ENCODE peak calls at places on chromosomes 3 and 15, in five cellular contexts. X is neuronal stem cell, V is H9, Y is mesenchymal stem cell, K is IMR-90. S is an unnamed sample.

GRCh38 chr3:11995061-11995460 is 9.1 kb upstream of the SYN2 start:
- DNase-seq in K (no peak), Y (no peak), X (no peak), V (peak), S (no peak)

GRCh38 chr15:62920569-62921502 is 121.7 kb upstream of the TPM1 start:
- DNase-seq in K (peak), Y (peak), X (no peak), V (no peak), S (no peak)

GRCh38 chr3:139655880-139656279 is 21.9 kb downstream of the NMNAT3 start:
- DNase-seq in Y (no peak), K (no peak), X (no peak), V (no peak), S (no peak)

GRCh38 chr3:39273119-39273518 is 6.7 kb downstream of the CX3CR1 start:
- DNase-seq in K (no peak), X (no peak), Y (no peak), V (no peak), S (no peak)

GRCh38 chr3:59374812-59375211 is 325.0 kb upstream of the CFAP20DC start:
- DNase-seq in X (peak), Y (no peak), K (no peak), V (no peak), S (no peak)

GRCh38 chr3:194306771-194307640 is 44.1 kb downstream of the CPN2 start:
- DNase-seq in K (no peak), Y (no peak), X (no peak), V (no peak), S (no peak)

GRCh38 chr3:38158472-38158871 is 6.9 kb upstream of the OXSR1 start:
- DNase-seq in K (no peak), X (no peak), Y (no peak), V (no peak), S (no peak)

GRCh38 chr3:162338514-162338913 is 841.9 kb downstream of the OTOL1 start:
- DNase-seq in Y (peak), V (no peak), K (peak), X (no peak), S (no peak)

GRCh38 chr15:73601449-73602425 is 31.5 kb downstream of the NPTN start:
- DNase-seq in V (no peak), X (no peak), K (peak), Y (peak), S (no peak)

GRCh38 chr3:188788621-188789081 is 383.1 kb upstream of the TPRG1 start:
- DNase-seq in V (no peak), K (peak), X (no peak), Y (peak), S (no peak)

GRCh38 chr15:65558336-65558735 is 28.1 kb downstream of the HACD3 start:
- DNase-seq in K (peak), V (no peak), Y (peak), X (no peak), S (no peak)

GRCh38 chr3:44554626-44555592 is at the start of gene ZKSCAN7:
- DNase-seq in Y (peak), K (peak), V (peak), X (peak), S (peak)

GRCh38 chr3:104564045-104564643 is 802.6 kb upstream of the ALCAM start:
- DNase-seq in X (no peak), Y (peak), V (peak), K (peak), S (peak)

GRCh38 chr3:152348436-152349177 is 79.9 kb downstream of the MBNL1 start:
- DNase-seq in Y (no peak), V (no peak), K (peak), X (no peak), S (no peak)

GRCh38 chr3:113166719-113167492 is 44.5 kb upstream of the BOC start:
- DNase-seq in V (peak), Y (peak), X (peak), K (peak), S (no peak)

GRCh38 chr15:74613089-74613952 is 2.3 kb upstream of the CLK3 start:
- DNase-seq in Y (peak), V (no peak), K (no peak), X (no peak), S (no peak)

GRCh38 chr15:50979041-50979440 is 70.6 kb downstream of the AP4E1 start:
- DNase-seq in Y (peak), X (no peak), V (no peak), K (no peak), S (no peak)

GRCh38 chr15:44441095-44441501 is 13.7 kb downstream of the CTDSPL2 start:
- DNase-seq in K (no peak), V (no peak), Y (no peak), X (no peak), S (peak)

GRCh38 chr3:45751537-45752242 is 44.6 kb downstream of the SLC6A20 start:
- DNase-seq in K (peak), V (no peak), X (no peak), Y (no peak), S (no peak)

GRCh38 chr3:13219077-13219901 is 146.1 kb upstream of the IQSEC1 start:
- DNase-seq in K (no peak), V (no peak), X (no peak), Y (no peak), S (no peak)

GRCh38 chr3:126266291-126266840 is 86.0 kb upstream of the ALDH1L1 start:
- DNase-seq in X (no peak), V (no peak), K (peak), Y (peak), S (no peak)

GRCh38 chr3:42376397-42376798 is 34.0 kb downstream of the LYZL4 start:
- DNase-seq in Y (peak), V (no peak), X (no peak), K (peak), S (no peak)

GRCh38 chr3:45409921-45410320 is 21.5 kb downstream of the LARS2 start:
- DNase-seq in V (no peak), Y (no peak), K (no peak), X (no peak), S (no peak)

GRCh38 chr3:14239940-14240339 is 61.3 kb downstream of the LSM3 start:
- DNase-seq in V (no peak), K (no peak), X (no peak), Y (no peak), S (no peak)

GRCh38 chr15:75171408-75171807 is 30.3 kb upstream of the C15orf39 start:
- DNase-seq in K (peak), Y (peak), X (no peak), V (no peak), S (no peak)

GRCh38 chr15:82950295-82950694 is 2.2 kb downstream of the HOMER2 start:
- DNase-seq in K (no peak), Y (no peak), X (no peak), V (no peak), S (no peak)

DNA sequence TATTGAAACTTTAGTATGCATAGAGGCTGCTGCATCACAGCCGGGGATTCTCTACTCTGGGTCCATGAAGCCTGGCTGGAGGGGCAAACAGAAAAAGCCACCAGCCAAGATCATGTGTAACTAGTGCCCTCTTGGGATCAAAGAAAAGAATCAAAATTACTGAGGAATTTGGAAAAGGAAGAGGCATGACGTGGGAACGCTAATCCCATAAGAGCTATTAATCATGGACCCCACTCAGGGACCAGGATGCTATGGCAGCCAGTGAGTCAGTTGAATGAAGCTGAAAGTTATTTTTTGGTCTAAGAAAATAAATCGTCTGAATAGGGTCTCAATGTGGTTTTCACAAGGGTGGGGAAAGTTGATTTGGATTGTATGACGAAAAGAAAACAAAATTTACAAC is 1165.1 kb downstream of the ROBO2 start:
- DNase-seq in Y (peak), K (peak), X (no peak), V (no peak), S (no peak)
- H2AFZ ChIP-seq in Y (no peak), K (no peak), X (no peak), V (no peak), S (no peak)

GRCh38 chr3:129592362-129593150 is 13.9 kb downstream of the PLXND1 start:
- DNase-seq in Y (peak), V (peak), K (no peak), X (no peak), S (peak)

GRCh38 chr3:129594907-129595390 is 11.5 kb downstream of the PLXND1 start:
- DNase-seq in V (no peak), K (no peak), X (no peak), Y (no peak), S (no peak)

GRCh38 chr3:129593230-129593594 is 13.3 kb downstream of the PLXND1 start:
- DNase-seq in V (peak), Y (no peak), X (no peak), K (no peak), S (no peak)

GRCh38 chr3:129591932-129592331 is 14.5 kb downstream of the PLXND1 start:
- DNase-seq in X (no peak), Y (no peak), K (no peak), V (no peak), S (no peak)

DNA sequence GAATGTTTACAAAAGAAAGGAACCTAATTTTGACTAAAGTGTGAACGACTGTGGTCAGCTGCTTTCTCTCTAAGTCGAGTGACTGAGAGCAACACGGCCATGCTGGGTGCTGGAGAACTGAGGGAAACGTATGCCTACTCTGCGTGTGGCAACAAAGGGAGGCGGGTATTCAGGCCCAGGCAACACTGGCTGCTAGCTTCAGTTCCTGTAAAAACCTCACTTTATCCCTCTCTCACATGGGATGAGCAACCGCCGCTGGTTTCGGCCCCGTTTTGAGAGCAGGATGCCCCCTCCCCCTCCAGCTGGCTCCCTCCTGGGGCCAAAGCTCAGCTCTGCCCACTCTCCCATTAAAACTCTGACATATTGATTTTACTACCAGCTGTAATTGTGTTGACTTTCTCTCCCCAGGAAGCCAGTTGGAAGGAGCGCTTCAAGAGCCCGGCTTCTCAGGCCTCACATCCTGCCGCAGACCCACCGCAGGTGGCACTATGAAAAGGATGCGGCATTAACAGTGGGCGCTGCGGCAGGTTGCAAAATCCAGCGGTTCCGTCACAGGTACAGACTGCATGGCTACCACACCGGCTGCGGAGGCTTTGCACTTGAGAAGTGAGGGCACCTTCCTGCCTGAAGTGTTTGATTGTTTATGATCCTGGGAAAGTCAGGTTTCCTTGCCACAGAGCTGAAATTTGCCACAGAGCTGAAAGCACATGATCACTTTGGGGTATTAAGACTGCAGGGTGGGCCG is 12.7 kb downstream of the PLXND1 start:
- DNase-seq in X (no peak), Y (peak), V (peak), K (no peak), S (no peak)
- H3K4ac ChIP-seq in X (no peak), Y (peak), V (no peak), K (peak), S (peak)

DNA sequence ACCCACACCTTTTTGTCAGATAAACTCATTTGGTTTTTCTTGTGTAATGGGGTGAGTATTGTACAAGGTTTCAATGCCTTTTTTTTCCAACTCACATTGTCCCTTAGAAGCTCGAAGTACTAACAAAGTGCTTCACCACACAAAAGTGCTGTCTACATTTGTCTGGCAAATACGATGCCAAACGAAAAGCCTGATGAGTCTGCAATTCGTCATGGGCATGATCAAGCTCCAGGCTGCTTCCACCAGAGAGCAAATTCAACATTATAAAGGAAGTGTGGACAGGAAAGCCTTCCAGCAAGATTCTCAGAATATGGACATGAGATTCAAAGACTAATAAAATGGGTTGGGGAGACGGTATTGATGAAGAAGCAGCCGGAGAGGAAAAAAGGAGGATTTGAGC is 495.0 kb downstream of the FHIT start:
- DNase-seq in V (no peak), K (no peak), Y (no peak), X (no peak), S (no peak)
- H2AFZ ChIP-seq in V (no peak), K (no peak), Y (no peak), X (no peak), S (no peak)

GRCh38 chr3:141055136-141055535 is 4.0 kb downstream of the SPSB4 start:
- DNase-seq in V (no peak), K (no peak), X (no peak), Y (no peak), S (no peak)

GRCh38 chr3:141050576-141050912 is 603 bp upstream of the SPSB4 start:
- DNase-seq in Y (no peak), X (no peak), K (no peak), V (peak), S (no peak)

GRCh38 chr3:141050913-141051632 is at the start of gene SPSB4:
- DNase-seq in X (peak), Y (peak), K (peak), V (peak), S (peak)

GRCh38 chr3:141051641-141052569 is 758 bp downstream of the SPSB4 start:
- DNase-seq in V (peak), X (peak), Y (peak), K (peak), S (peak)

GRCh38 chr3:141052570-141053069 is 1.5 kb downstream of the SPSB4 start:
- DNase-seq in K (no peak), Y (no peak), X (no peak), V (peak), S (no peak)
- H3K4ac ChIP-seq in K (no peak), Y (no peak), X (no peak), V (no peak), S (no peak)

GRCh38 chr3:156611870-156612494 is 57.1 kb upstream of the SSR3 start:
- DNase-seq in Y (no peak), X (no peak), V (no peak), K (no peak), S (no peak)

GRCh38 chr3:156615592-156616173 is 58.7 kb upstream of the TIPARP start:
- DNase-seq in K (peak), V (no peak), X (no peak), Y (peak), S (no peak)

GRCh38 chr3:156617145-156617544 is 57.2 kb upstream of the TIPARP start:
- DNase-seq in K (no peak), Y (no peak), X (no peak), V (no peak), S (no peak)

GRCh38 chr3:156612906-156613305 is 58.0 kb upstream of the SSR3 start:
- DNase-seq in X (no peak), V (no peak), K (no peak), Y (no peak), S (no peak)

DNA sequence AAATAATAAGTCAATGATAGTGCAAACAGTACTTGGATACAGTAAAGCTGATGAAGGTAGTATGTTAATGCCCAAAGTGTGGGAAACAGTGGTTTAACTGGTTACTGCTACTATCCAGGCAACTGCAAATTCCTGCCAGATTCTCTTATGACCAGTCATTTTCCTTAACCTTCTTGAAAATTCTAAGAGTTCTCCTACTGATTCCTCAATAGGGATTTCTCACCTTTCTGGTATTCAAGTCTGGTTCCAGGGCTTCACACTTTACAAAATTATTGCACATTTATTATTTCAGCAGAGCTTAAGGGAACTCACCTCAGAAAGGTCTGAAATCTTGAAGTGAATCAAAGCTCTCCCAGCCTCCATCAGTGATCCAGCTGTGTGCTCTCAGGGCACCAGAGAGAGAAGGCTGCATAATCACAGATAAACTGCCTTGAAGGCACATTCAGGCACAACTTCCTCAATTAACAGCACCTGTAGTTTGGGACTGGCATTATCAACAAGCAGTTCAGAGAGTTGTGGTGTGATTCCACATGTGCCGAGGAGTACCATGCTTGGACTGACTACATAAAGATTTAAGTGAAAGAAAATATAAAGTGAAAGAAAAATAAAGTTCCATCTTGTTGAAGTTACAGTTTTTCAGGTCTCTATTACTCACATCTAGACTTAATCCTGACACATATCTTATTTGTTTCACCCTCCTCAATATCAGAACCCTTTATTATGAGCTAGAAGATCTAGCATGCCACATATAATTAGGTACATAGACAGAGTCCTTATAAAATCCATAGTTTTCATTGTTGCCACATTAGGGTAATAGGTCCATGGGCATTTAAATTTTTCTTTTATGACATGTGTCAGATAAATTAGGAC is 59.5 kb upstream of the TIPARP start:
- DNase-seq in X (no peak), Y (no peak), V (no peak), K (peak), S (no peak)
- H2AFZ ChIP-seq in X (peak), Y (no peak), V (no peak), K (peak), S (no peak)

GRCh38 chr3:197554196-197554561 is 1.6 kb downstream of the BDH1 start:
- DNase-seq in K (no peak), V (no peak), Y (no peak), X (no peak), S (no peak)

GRCh38 chr3:197555281-197556261 is at the start of gene BDH1:
- DNase-seq in X (peak), V (peak), K (no peak), Y (peak), S (peak)

GRCh38 chr3:197558000-197558399 is 2.2 kb upstream of the BDH1 start:
- DNase-seq in V (no peak), Y (no peak), X (no peak), K (no peak), S (no peak)

GRCh38 chr3:197552198-197552597 is 3.6 kb downstream of the BDH1 start:
- DNase-seq in X (no peak), K (no peak), V (no peak), Y (no peak), S (no peak)

DNA sequence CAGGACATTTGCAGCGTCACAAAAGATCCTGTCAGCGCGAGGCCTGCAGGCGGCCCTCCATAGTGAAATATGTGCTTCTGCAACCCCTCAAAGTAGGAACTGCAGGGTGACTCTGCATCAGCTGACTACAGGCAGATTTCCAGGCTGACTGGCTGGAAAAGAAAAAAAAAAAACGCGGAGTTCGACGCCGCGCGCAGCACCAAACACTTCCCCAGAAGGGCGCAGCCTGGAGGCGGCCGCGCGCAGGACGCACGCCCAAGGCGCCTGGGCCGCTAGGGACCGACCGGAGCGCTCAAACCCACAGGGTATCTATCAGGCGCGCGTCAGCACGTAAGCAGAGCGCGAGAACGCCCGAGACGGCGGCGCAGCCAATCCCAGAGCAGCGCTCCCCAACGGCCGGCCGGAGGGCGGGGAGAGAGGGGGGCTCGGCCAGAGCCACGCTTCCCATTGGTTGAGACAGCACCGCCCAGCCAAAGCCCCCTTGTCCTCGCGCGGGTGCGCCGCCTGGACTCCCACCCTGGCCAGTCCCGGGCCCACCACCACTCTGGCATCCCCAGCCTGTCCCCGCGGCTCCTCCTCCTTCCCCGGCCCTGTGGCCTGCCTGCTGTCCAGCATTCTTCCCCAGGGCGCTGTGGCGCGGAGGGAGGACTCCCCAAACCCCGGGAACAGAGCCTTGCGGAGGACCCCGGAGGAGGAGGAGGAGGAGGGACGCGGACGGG is 1.0 kb downstream of the BDH1 start:
- DNase-seq in Y (peak), X (peak), V (peak), K (peak), S (peak)
- H3K4ac ChIP-seq in Y (no peak), X (no peak), V (no peak), K (peak), S (no peak)

GRCh38 chr15:70474367-70474681 is 289.0 kb downstream of the UACA start:
- DNase-seq in K (no peak), V (no peak), Y (no peak), X (no peak), S (no peak)
- H2AFZ ChIP-seq in K (peak), V (no peak), Y (no peak), X (no peak), S (no peak)